ENCODE peak calls at places on chromosomes 1 and 21, in nine cellular contexts. G, Z, K, M, C, S, R, E and Y are unnamed samples. For H3K36me3, the result is how much of the 10 kb centered on the place peaks cover.

GRCh38 chr1:42282024-42282579 is 52.9 kb downstream of the FOXJ3 start:
- DNase-seq in Z (no peak), S (no peak), R (no peak), M (no peak), K (no peak), C (no peak), E (no peak), G (no peak), Y (no peak)

GRCh38 chr1:181112071-181112929 is 23.8 kb downstream of the IER5 start:
- DNase-seq in G (peak), C (peak), M (peak), S (no peak), Z (no peak), K (no peak), R (peak), E (peak), Y (peak)

GRCh38 chr1:226638001-226638601 is 89.5 kb downstream of the STUM start:
- DNase-seq in M (peak), Z (peak), S (no peak), C (no peak), G (no peak), R (peak), K (no peak), E (no peak), Y (peak)

GRCh38 chr1:209651148-209651547 is 1.1 kb downstream of the LAMB3 start:
- DNase-seq in K (no peak), E (peak), G (peak), R (peak), S (no peak), M (peak), Z (peak), C (peak), Y (no peak)

GRCh38 chr1:111615874-111616715 is 3.5 kb upstream of the RAP1A start:
- DNase-seq in E (no peak), K (no peak), R (no peak), C (no peak), Z (peak), G (no peak), M (no peak), S (no peak), Y (no peak)

GRCh38 chr21:44079846-44080245 is 27.4 kb upstream of the PWP2 start:
- DNase-seq in C (no peak), E (no peak), K (no peak), S (no peak), Z (no peak), M (no peak), R (no peak), G (no peak), Y (no peak)

GRCh38 chr1:84939151-84939550 is 46.1 kb upstream of the LPAR3 start:
- DNase-seq in K (no peak), R (no peak), M (no peak), G (no peak), C (no peak), S (no peak), Z (no peak), E (no peak), Y (no peak)

GRCh38 chr21:42039911-42040351 is 29.8 kb upstream of the ZBTB21 start:
- DNase-seq in M (no peak), S (peak), G (no peak), E (no peak), Z (no peak), K (no peak), R (no peak), C (no peak), Y (peak)

GRCh38 chr21:44737706-44738354 is 26.5 kb upstream of the TSPEAR start:
- DNase-seq in K (no peak), G (no peak), Z (no peak), C (no peak), E (no peak), R (no peak), S (peak), M (no peak), Y (no peak)

DNA sequence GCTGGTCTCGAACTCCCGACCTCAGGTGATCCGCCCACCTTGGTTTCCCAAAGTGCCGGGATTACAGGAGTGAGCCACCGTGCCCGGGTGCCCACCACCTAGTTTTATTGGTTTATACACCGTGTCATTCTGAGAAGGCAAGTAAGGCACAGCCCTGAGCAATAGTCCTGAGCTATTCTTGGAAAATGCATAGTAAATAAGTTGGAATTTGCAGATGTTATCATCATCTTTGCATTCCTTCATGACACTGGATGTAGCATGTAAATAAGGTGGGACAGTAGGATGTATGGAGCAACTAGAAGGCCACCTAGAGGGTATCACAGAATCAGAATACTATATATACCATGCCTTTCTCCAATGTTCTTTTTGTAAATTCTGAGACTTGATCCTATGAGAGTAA is 11.0 kb downstream of the TOR1AIP2 start:
- DNase-seq in S (no peak), Z (no peak), G (no peak), E (no peak), M (no peak), C (no peak), R (no peak), K (no peak), Y (no peak)
- H3K36me3 ChIP-seq in S (under half), Z (half or more), G (under half), E (half or more), M (under half), C (half or more), R (under half), K (under half), Y (under half)

DNA sequence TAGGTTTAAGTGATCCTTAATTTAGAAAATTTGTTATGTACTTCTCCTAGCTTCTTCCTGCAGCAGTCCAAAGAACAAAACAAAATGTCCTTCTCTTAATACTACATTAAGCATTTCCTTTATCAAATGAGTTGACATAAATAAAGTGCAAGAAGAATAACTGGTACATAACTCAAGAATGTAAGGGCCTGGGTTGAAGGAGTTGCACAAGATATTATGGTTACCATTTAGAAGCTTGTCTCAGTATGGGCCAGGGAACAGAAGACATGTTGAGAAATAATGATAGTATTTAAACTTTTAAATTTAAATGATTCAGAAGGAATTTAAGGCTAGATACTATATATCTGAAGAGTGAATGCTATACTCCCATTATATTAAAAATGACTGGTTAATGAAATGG is 23.5 kb downstream of the SUCO start:
- DNase-seq in E (no peak), R (no peak), M (no peak), G (no peak), K (no peak), C (no peak), Z (no peak), S (no peak), Y (no peak)
- H3K36me3 ChIP-seq in E (under half), R (under half), M (under half), G (under half), K (under half), C (under half), Z (under half), S (under half), Y (under half)

GRCh38 chr1:119159963-119160362 is 19.5 kb upstream of the WARS2 start:
- DNase-seq in G (no peak), M (no peak), Z (no peak), E (no peak), K (no peak), S (no peak), C (no peak), R (no peak), Y (no peak)
- H3K36me3 ChIP-seq in G (under half), M (under half), Z (under half), E (under half), K (under half), S (under half), C (under half), R (under half), Y (under half)

GRCh38 chr1:39381839-39382238 is 109.6 kb upstream of the BMP8A start:
- DNase-seq in E (no peak), R (no peak), G (no peak), C (no peak), M (no peak), S (no peak), K (no peak), Z (no peak), Y (no peak)

GRCh38 chr1:39386997-39387396 is 104.4 kb upstream of the BMP8A start:
- DNase-seq in C (no peak), M (no peak), R (no peak), S (no peak), G (no peak), E (no peak), K (no peak), Z (no peak), Y (no peak)

GRCh38 chr1:39380036-39380435 is 111.4 kb upstream of the BMP8A start:
- DNase-seq in M (no peak), C (no peak), G (no peak), E (no peak), Z (no peak), R (no peak), S (no peak), K (no peak), Y (no peak)

GRCh38 chr1:39387452-39387851 is 104.0 kb upstream of the BMP8A start:
- DNase-seq in M (no peak), G (no peak), Z (no peak), E (peak), K (no peak), C (peak), R (no peak), S (no peak), Y (no peak)

GRCh38 chr1:39385067-39385988 is 106.1 kb upstream of the BMP8A start:
- DNase-seq in G (no peak), Z (no peak), M (no peak), C (no peak), R (no peak), S (no peak), E (no peak), K (no peak), Y (no peak)
- H3K36me3 ChIP-seq in G (under half), Z (under half), M (under half), C (under half), R (under half), S (under half), E (under half), K (half or more), Y (under half)

GRCh38 chr1:218810336-218810735 is 363.3 kb upstream of the LYPLAL1 start:
- DNase-seq in G (no peak), E (no peak), S (no peak), Z (no peak), R (no peak), C (no peak), M (no peak), K (no peak), Y (no peak)
- H3K36me3 ChIP-seq in G (under half), E (under half), S (under half), Z (under half), R (under half), C (under half), M (under half), K (under half), Y (under half)